ENCODE peak calls at places on chromosomes 16 and 17, in ten cellular contexts. S, T, K, O, H, Q, V, N, X and A are unnamed samples. For H3K4me1, the result is how much of the 10 kb centered on the place peaks cover.

GRCh38 chr17:81665205-81666091 is 957 bp downstream of the OXLD1 start:
- DNase-seq in S (no peak), T (no peak), K (peak), O (no peak), H (no peak), Q (no peak), V (no peak), N (no peak), X (no peak), A (no peak)

GRCh38 chr17:5584383-5584951 is at the start of gene NLRP1:
- DNase-seq in S (peak), T (peak), K (peak), O (peak), H (peak), Q (no peak), V (peak), N (peak), X (peak), A (peak)

GRCh38 chr17:27756467-27757371 is 43.6 kb downstream of the NOS2 start:
- DNase-seq in S (peak), T (no peak), K (peak), O (peak), H (no peak), Q (peak), V (no peak), N (no peak), X (no peak), A (peak)

GRCh38 chr17:81397314-81398169 is 2.3 kb downstream of the BAHCC1 start:
- DNase-seq in S (no peak), T (no peak), K (peak), O (peak), H (no peak), Q (peak), V (no peak), N (no peak), X (no peak), A (peak)

GRCh38 chr17:56679148-56679766 is 85.8 kb downstream of the NOG start:
- DNase-seq in S (no peak), T (no peak), K (peak), O (no peak), H (no peak), Q (no peak), V (no peak), N (no peak), X (no peak), A (no peak)

GRCh38 chr16:1526608-1527555 is 6.6 kb upstream of the TMEM204 start:
- DNase-seq in S (no peak), T (no peak), K (no peak), O (no peak), H (no peak), Q (no peak), V (no peak), N (no peak), X (no peak), A (no peak)

GRCh38 chr17:65430209-65430833 is 131.1 kb downstream of the AXIN2 start:
- DNase-seq in S (no peak), T (no peak), K (no peak), O (no peak), H (no peak), Q (no peak), V (no peak), N (no peak), X (no peak), A (no peak)

GRCh38 chr17:4616456-4616855 is 25.0 kb downstream of the ALOX15 start:
- DNase-seq in S (no peak), T (no peak), K (no peak), O (no peak), H (no peak), Q (no peak), V (no peak), N (no peak), X (no peak), A (no peak)

GRCh38 chr16:82888616-82889015 is 261.8 kb downstream of the CDH13 start:
- DNase-seq in S (no peak), T (no peak), K (no peak), O (no peak), H (no peak), Q (no peak), V (no peak), N (no peak), X (no peak), A (no peak)

GRCh38 chr17:27608330-27609230 is 22.4 kb upstream of the LGALS9 start:
- DNase-seq in S (no peak), T (no peak), K (no peak), O (no peak), H (no peak), Q (no peak), V (no peak), N (no peak), X (no peak), A (no peak)

GRCh38 chr17:7959503-7960253 is 27.7 kb downstream of the CNTROB start:
- DNase-seq in S (no peak), T (no peak), K (no peak), O (no peak), H (no peak), Q (no peak), V (no peak), N (no peak), X (no peak), A (no peak)

GRCh38 chr17:82121246-82121645 is 23.2 kb upstream of the FASN start:
- DNase-seq in S (no peak), T (no peak), K (no peak), O (no peak), H (no peak), Q (no peak), V (no peak), N (no peak), X (no peak), A (no peak)

GRCh38 chr16:1906846-1907165 is 11.4 kb downstream of the HS3ST6 start:
- DNase-seq in S (no peak), T (no peak), K (no peak), O (no peak), H (no peak), Q (no peak), V (no peak), N (no peak), X (no peak), A (no peak)

GRCh38 chr16:87801679-87802300 is 36.0 kb upstream of the KLHDC4 start:
- DNase-seq in S (no peak), T (no peak), K (no peak), O (no peak), H (no peak), Q (no peak), V (no peak), N (no peak), X (no peak), A (no peak)

GRCh38 chr16:47854737-47855136 is 301.1 kb downstream of the ABCC12 start:
- DNase-seq in S (no peak), T (no peak), K (no peak), O (no peak), H (no peak), Q (no peak), V (no peak), N (no peak), X (no peak), A (no peak)

GRCh38 chr16:79154081-79154480 is 446.5 kb downstream of the MAF start:
- DNase-seq in S (no peak), T (no peak), K (no peak), O (no peak), H (no peak), Q (no peak), V (no peak), N (no peak), X (no peak), A (no peak)

GRCh38 chr17:77726549-77726957 is 231.9 kb upstream of the TNRC6C start:
- DNase-seq in S (no peak), T (no peak), K (no peak), O (no peak), H (no peak), Q (peak), V (no peak), N (no peak), X (no peak), A (no peak)

GRCh38 chr17:68533887-68534700 is 21.9 kb downstream of the PRKAR1A start:
- DNase-seq in S (no peak), T (no peak), K (peak), O (no peak), H (no peak), Q (no peak), V (no peak), N (no peak), X (no peak), A (no peak)

GRCh38 chr16:2986623-2987188 is 6.5 kb upstream of the PKMYT1 start:
- DNase-seq in S (no peak), T (no peak), K (no peak), O (no peak), H (no peak), Q (no peak), V (no peak), N (no peak), X (no peak), A (no peak)

GRCh38 chr17:51091635-51092034 is 29.0 kb downstream of the SPAG9 start:
- DNase-seq in S (no peak), T (no peak), K (no peak), O (no peak), H (no peak), Q (no peak), V (no peak), N (no peak), X (no peak), A (no peak)

GRCh38 chr16:15509593-15510520 is 75.5 kb downstream of the BMERB1 start:
- DNase-seq in S (no peak), T (no peak), K (peak), O (no peak), H (no peak), Q (peak), V (no peak), N (no peak), X (no peak), A (no peak)

GRCh38 chr16:89330177-89330856 is 112.8 kb downstream of the ZNF778 start:
- DNase-seq in S (no peak), T (no peak), K (peak), O (peak), H (no peak), Q (no peak), V (peak), N (no peak), X (peak), A (peak)

GRCh38 chr16:12239953-12240485 is 263.5 kb downstream of the SNX29 start:
- DNase-seq in S (no peak), T (no peak), K (no peak), O (no peak), H (no peak), Q (no peak), V (no peak), N (no peak), X (no peak), A (no peak)

GRCh38 chr16:71628810-71629209 is 2.8 kb downstream of the MARVELD3 start:
- DNase-seq in S (no peak), T (no peak), K (no peak), O (no peak), H (no peak), Q (no peak), V (no peak), N (no peak), X (no peak), A (peak)

GRCh38 chr17:68398731-68399637 is 58.3 kb downstream of the WIPI1 start:
- DNase-seq in S (peak), T (no peak), K (peak), O (peak), H (no peak), Q (peak), V (peak), N (no peak), X (no peak), A (peak)

GRCh38 chr17:7215136-7215638 is 4.4 kb downstream of the DLG4 start:
- DNase-seq in S (no peak), T (no peak), K (no peak), O (peak), H (no peak), Q (no peak), V (peak), N (no peak), X (no peak), A (no peak)

GRCh38 chr17:50681260-50682200 is 26.2 kb downstream of the ANKRD40 start:
- DNase-seq in S (peak), T (no peak), K (peak), O (no peak), H (no peak), Q (no peak), V (peak), N (no peak), X (no peak), A (no peak)

GRCh38 chr16:12612598-12613101 is 191.0 kb downstream of the CPPED1 start:
- DNase-seq in S (no peak), T (no peak), K (peak), O (no peak), H (no peak), Q (no peak), V (no peak), N (no peak), X (no peak), A (no peak)

GRCh38 chr16:1989209-1989825 is 453 bp upstream of the SYNGR3 start:
- DNase-seq in S (no peak), T (no peak), K (no peak), O (no peak), H (no peak), Q (peak), V (no peak), N (no peak), X (no peak), A (peak)

GRCh38 chr17:40515491-40516041 is 14.1 kb upstream of the TNS4 start:
- DNase-seq in S (no peak), T (no peak), K (no peak), O (no peak), H (no peak), Q (no peak), V (no peak), N (no peak), X (no peak), A (no peak)

DNA sequence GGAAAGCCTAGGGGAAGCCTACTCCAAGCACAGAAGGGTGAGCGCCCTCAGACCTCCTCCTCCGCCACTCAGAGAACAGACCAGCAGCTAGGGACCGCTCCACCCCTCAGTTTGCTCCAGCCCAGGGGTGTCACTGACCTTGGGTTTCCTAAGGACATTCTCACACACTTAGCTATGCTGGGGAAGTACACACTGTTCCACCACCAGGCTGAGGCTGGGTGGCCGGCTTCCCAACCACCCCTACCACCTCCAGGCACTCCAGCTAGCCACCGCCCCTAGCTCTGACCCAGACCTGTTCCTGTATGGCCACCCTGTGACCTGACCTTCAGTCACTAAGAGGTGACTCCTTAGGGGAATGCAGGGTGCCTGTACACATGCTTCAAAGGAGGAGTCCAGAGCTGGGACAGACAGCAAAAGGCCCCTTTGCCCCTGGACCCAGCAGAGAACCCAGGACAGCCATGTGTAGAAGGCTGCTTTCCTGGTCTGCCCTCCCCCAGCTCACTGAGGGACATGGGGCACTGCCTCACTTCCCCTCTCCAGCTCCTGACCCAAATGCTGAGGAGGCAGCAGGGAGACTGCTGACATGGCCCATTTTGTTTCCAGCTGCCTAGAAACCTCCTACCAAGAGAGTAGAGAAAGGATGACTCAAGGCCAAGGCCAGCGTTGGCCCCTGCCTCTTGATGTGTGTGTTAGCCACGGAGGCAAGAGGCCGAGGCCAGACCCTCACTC is 6.7 kb downstream of the HSPB9 start:
- DNase-seq in S (peak), T (no peak), K (no peak), O (no peak), H (no peak), Q (no peak), V (peak), N (no peak), X (peak), A (no peak)
- H3K4me1 ChIP-seq in S (under half), T (under half), K (under half), O (half or more), H (under half), Q (under half), V (half or more), N (half or more), X (under half), A (under half)

GRCh38 chr16:86347916-86348555 is 162.3 kb upstream of the FOXF1 start:
- DNase-seq in S (no peak), T (no peak), K (no peak), O (no peak), H (no peak), Q (no peak), V (no peak), N (no peak), X (no peak), A (no peak)

GRCh38 chr16:86351041-86351784 is 159.1 kb upstream of the FOXF1 start:
- DNase-seq in S (no peak), T (no peak), K (no peak), O (no peak), H (no peak), Q (no peak), V (no peak), N (no peak), X (no peak), A (no peak)

GRCh38 chr16:86353185-86353584 is 157.1 kb upstream of the FOXF1 start:
- DNase-seq in S (no peak), T (no peak), K (no peak), O (no peak), H (no peak), Q (no peak), V (no peak), N (no peak), X (no peak), A (no peak)

GRCh38 chr16:86349338-86349900 is 160.9 kb upstream of the FOXF1 start:
- DNase-seq in S (no peak), T (no peak), K (no peak), O (no peak), H (no peak), Q (no peak), V (no peak), N (no peak), X (no peak), A (no peak)

GRCh38 chr16:86350289-86350688 is 160.0 kb upstream of the FOXF1 start:
- DNase-seq in S (no peak), T (no peak), K (no peak), O (no peak), H (no peak), Q (no peak), V (no peak), N (no peak), X (no peak), A (no peak)
- TF ChIP-seq POLR2A in S (no peak), T (no peak), K (no peak), O (no peak), H (no peak), Q (no peak), V (no peak), N (no peak), X (no peak), A (no peak)

GRCh38 chr17:45394913-45395568 is 37.6 kb downstream of the ARHGAP27 start:
- DNase-seq in S (peak), T (no peak), K (peak), O (peak), H (peak), Q (peak), V (peak), N (no peak), X (peak), A (peak)
- H3K4me3 ChIP-seq in S (peak), T (no peak), K (no peak), O (peak), H (peak), Q (no peak), V (peak), N (peak), X (no peak), A (no peak)

DNA sequence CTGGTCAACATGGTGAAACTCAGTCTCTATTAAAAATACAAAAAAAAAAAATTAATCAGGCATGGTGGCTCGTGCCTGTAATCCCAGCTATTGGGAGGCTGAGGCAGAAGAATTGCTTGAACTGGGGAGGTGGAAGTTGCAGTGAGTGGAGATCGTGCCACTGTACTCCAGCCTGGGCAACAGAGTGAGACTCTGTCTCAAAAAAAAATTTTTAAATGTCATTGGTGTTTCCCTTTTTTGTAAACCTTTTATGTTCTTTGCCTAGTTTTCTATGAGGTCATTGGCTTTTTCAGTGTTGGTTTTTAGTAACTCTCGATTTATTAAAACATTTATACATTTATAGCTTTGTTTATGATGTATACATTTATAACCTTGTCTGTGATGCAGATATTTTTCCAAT is 18.2 kb downstream of the NLRC5 start:
- DNase-seq in S (no peak), T (no peak), K (no peak), O (no peak), H (no peak), Q (no peak), V (no peak), N (no peak), X (no peak), A (no peak)
- H3K4me1 ChIP-seq in S (under half), T (under half), K (under half), O (under half), H (under half), Q (under half), V (under half), N (under half), X (under half), A (under half)

GRCh38 chr17:12074346-12074745 is 53.7 kb downstream of the MAP2K4 start:
- DNase-seq in S (no peak), T (no peak), K (no peak), O (no peak), H (no peak), Q (no peak), V (no peak), N (no peak), X (no peak), A (no peak)

GRCh38 chr17:12070561-12070960 is 49.9 kb downstream of the MAP2K4 start:
- DNase-seq in S (no peak), T (no peak), K (no peak), O (no peak), H (no peak), Q (no peak), V (no peak), N (no peak), X (no peak), A (no peak)

GRCh38 chr17:12064395-12064794 is 43.7 kb downstream of the MAP2K4 start:
- DNase-seq in S (no peak), T (no peak), K (no peak), O (no peak), H (no peak), Q (no peak), V (no peak), N (no peak), X (no peak), A (no peak)

GRCh38 chr17:12067425-12067824 is 46.7 kb downstream of the MAP2K4 start:
- DNase-seq in S (no peak), T (no peak), K (no peak), O (no peak), H (no peak), Q (no peak), V (no peak), N (no peak), X (no peak), A (no peak)

DNA sequence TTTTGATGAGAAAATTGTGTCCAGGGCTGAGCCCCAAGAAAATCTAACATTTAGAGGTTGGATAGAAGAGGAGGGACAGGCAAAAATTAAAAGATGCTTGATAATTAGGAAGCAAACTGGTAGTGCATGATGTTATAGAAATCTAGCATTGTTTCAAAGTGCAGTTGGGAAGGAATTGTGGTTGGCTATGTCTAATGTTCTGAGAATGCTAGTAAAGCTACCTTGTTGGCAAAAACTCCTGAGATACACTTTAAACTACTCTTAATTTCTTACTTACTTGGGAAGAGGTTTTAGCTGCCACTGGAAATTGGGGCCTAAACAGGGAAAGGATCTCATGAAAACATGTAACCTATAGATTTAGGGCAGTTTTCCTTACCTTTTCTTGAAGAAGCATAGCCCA is 48.3 kb downstream of the MAP2K4 start:
- DNase-seq in S (no peak), T (no peak), K (no peak), O (no peak), H (no peak), Q (no peak), V (no peak), N (no peak), X (no peak), A (no peak)
- TF ChIP-seq POLR2A in S (no peak), T (no peak), K (no peak), O (no peak), H (no peak), Q (no peak), V (no peak), N (no peak), X (no peak), A (no peak)